ENCODE peak calls at places on chromosome 15, in seven cellular contexts. J, M, F, B, I, L and Q are unnamed samples.
A peak's percentile ranks its signal among the peaks of the same experiment; 100 is the strongest.

GRCh38 chr15:41990691-41991090 is 18.3 kb upstream of the EHD4 start:
- DNase-seq in J (no peak), M (no peak), F (no peak), B (no peak), I (no peak), L (no peak), Q (no peak)

GRCh38 chr15:39391230-39391629 is 189.6 kb upstream of the THBS1 start:
- DNase-seq in J (no peak), M (no peak), F (no peak), B (no peak), I (no peak), L (no peak), Q (peak; percentile 97)

GRCh38 chr15:58469432-58470353 is 37.9 kb downstream of the LIPC start:
- DNase-seq in J (peak; percentile 97), M (peak; percentile 69), F (peak; percentile 47), B (no peak), I (peak; percentile 97), L (peak; percentile 90), Q (peak; percentile 60)

GRCh38 chr15:51849866-51850265 is 20.4 kb downstream of the TMOD3 start:
- DNase-seq in J (no peak), M (no peak), F (no peak), B (no peak), I (no peak), L (no peak), Q (no peak)

GRCh38 chr15:100873029-100873677 is 6.5 kb upstream of the ALDH1A3 start:
- DNase-seq in J (peak; percentile 87), M (peak; percentile 88), F (peak; percentile 60), B (no peak), I (peak; percentile 84), L (peak; percentile 70), Q (peak; percentile 78)

GRCh38 chr15:47717036-47717611 is at the start of gene SEMA6D:
- DNase-seq in J (peak; percentile 85), M (peak; percentile 15), F (peak; percentile 85), B (peak; percentile 89), I (peak; percentile 61), L (peak; percentile 4), Q (peak; percentile 86)

GRCh38 chr15:27797765-27798164 is 301.4 kb downstream of the OCA2 start:
- DNase-seq in J (no peak), M (no peak), F (no peak), B (peak; percentile 43), I (no peak), L (no peak), Q (no peak)

GRCh38 chr15:73786518-73786917 is 33.4 kb upstream of the INSYN1 start:
- DNase-seq in J (no peak), M (no peak), F (peak; percentile 82), B (no peak), I (no peak), L (no peak), Q (no peak)

GRCh38 chr15:62474771-62475124 is 309.7 kb upstream of the C2CD4B start:
- DNase-seq in J (peak; percentile 34), M (no peak), F (no peak), B (no peak), I (no peak), L (no peak), Q (no peak)

GRCh38 chr15:60907233-60907947 is 321.7 kb downstream of the RORA start:
- DNase-seq in J (no peak), M (no peak), F (no peak), B (no peak), I (no peak), L (no peak), Q (no peak)

GRCh38 chr15:58854598-58854997 is 78.9 kb downstream of the SLTM start:
- DNase-seq in J (peak; percentile 12), M (no peak), F (no peak), B (no peak), I (no peak), L (no peak), Q (no peak)

GRCh38 chr15:97143847-97144711 is 813.6 kb downstream of the NR2F2 start:
- DNase-seq in J (no peak), M (no peak), F (no peak), B (no peak), I (no peak), L (no peak), Q (no peak)

GRCh38 chr15:95086543-95087252 is 855.3 kb downstream of the MCTP2 start:
- DNase-seq in J (peak; percentile 76), M (no peak), F (no peak), B (no peak), I (peak; percentile 69), L (no peak), Q (peak; percentile 20)

GRCh38 chr15:78390823-78391222 is 47.2 kb upstream of the IREB2 start:
- DNase-seq in J (no peak), M (no peak), F (no peak), B (no peak), I (no peak), L (no peak), Q (no peak)

GRCh38 chr15:75454471-75455418 is 3.3 kb upstream of the SIN3A start:
- DNase-seq in J (no peak), M (peak; percentile 71), F (peak; percentile 65), B (peak; percentile 87), I (peak; percentile 7), L (no peak), Q (peak; percentile 50)

GRCh38 chr15:87931584-87931983 is 325.0 kb downstream of the NTRK3 start:
- DNase-seq in J (no peak), M (no peak), F (no peak), B (no peak), I (no peak), L (no peak), Q (no peak)

GRCh38 chr15:42035362-42035761 is 14.5 kb upstream of the PLA2G4E start:
- DNase-seq in J (peak; percentile 11), M (no peak), F (peak; percentile 52), B (no peak), I (no peak), L (no peak), Q (peak; percentile 87)

GRCh38 chr15:52778457-52778856 is 11.7 kb downstream of the ONECUT1 start:
- DNase-seq in J (no peak), M (no peak), F (peak; percentile 72), B (no peak), I (no peak), L (no peak), Q (no peak)

GRCh38 chr15:81338422-81339007 is 14.6 kb upstream of the STARD5 start:
- DNase-seq in J (peak; percentile 92), M (no peak), F (no peak), B (peak; percentile 79), I (peak; percentile 83), L (no peak), Q (peak; percentile 77)

GRCh38 chr15:80698636-80699035 is 3.5 kb downstream of the ABHD17C start:
- DNase-seq in J (peak; percentile 42), M (no peak), F (no peak), B (no peak), I (peak; percentile 32), L (no peak), Q (no peak)

GRCh38 chr15:31082771-31083393 is 18.6 kb downstream of the TRPM1 start:
- DNase-seq in J (peak; percentile 51), M (no peak), F (no peak), B (no peak), I (no peak), L (no peak), Q (no peak)

GRCh38 chr15:69666921-69667811 is 214.5 kb downstream of the RPLP1 start:
- DNase-seq in J (no peak), M (no peak), F (no peak), B (no peak), I (no peak), L (no peak), Q (no peak)

GRCh38 chr15:70320077-70320830 is 222.5 kb upstream of the TLE3 start:
- DNase-seq in J (no peak), M (no peak), F (no peak), B (no peak), I (no peak), L (no peak), Q (no peak)

GRCh38 chr15:40379853-40380252 is 2.7 kb upstream of the KNSTRN start:
- DNase-seq in J (peak; percentile 99), M (peak; percentile 55), F (no peak), B (peak; percentile 81), I (peak; percentile 95), L (peak; percentile 41), Q (peak; percentile 95)

GRCh38 chr15:57500979-57501576 is 90.6 kb upstream of the MYZAP start:
- DNase-seq in J (no peak), M (no peak), F (no peak), B (no peak), I (peak; percentile 62), L (no peak), Q (peak; percentile 16)

GRCh38 chr15:40743921-40744809 is 10.9 kb downstream of the RMDN3 start:
- DNase-seq in J (peak; percentile 82), M (no peak), F (no peak), B (no peak), I (peak; percentile 68), L (no peak), Q (peak; percentile 83)

GRCh38 chr15:69206079-69206478 is 45.6 kb downstream of the GLCE start:
- DNase-seq in J (no peak), M (no peak), F (no peak), B (no peak), I (no peak), L (no peak), Q (no peak)

GRCh38 chr15:72341361-72341760 is 21.4 kb upstream of the CELF6 start:
- DNase-seq in J (no peak), M (no peak), F (peak; percentile 85), B (no peak), I (no peak), L (no peak), Q (no peak)
- TF ChIP-seq CTCF in J (peak; percentile 7), M (peak; percentile 16), F (peak; percentile 68), B (no peak), I (peak; percentile 56), L (peak; percentile 43), Q (no peak)

GRCh38 chr15:43440721-43441281 is 52.2 kb downstream of the TP53BP1 start:
- DNase-seq in J (peak; percentile 99), M (peak; percentile 76), F (peak; percentile 45), B (no peak), I (peak; percentile 93), L (peak; percentile 84), Q (peak; percentile 94)
- H3K27ac ChIP-seq in J (peak overlapping the region; percentile 83), M (peak overlapping the region; percentile 73), F (no peak overlapping the region), B (peak overlapping the region; percentile 75), I (peak overlapping the region; percentile 77), L (peak overlapping the region; percentile 51), Q (peak overlapping the region; percentile 86)

GRCh38 chr15:64426845-64427465 is 33.4 kb upstream of the ZNF609 start:
- DNase-seq in J (peak; percentile 54), M (no peak), F (no peak), B (no peak), I (no peak), L (peak; percentile 12), Q (no peak)
- TF ChIP-seq CTCF in J (peak; percentile 51), M (peak; percentile 64), F (peak; percentile 46), B (peak; percentile 15), I (peak; percentile 13), L (peak; percentile 46), Q (peak; percentile 41)

DNA sequence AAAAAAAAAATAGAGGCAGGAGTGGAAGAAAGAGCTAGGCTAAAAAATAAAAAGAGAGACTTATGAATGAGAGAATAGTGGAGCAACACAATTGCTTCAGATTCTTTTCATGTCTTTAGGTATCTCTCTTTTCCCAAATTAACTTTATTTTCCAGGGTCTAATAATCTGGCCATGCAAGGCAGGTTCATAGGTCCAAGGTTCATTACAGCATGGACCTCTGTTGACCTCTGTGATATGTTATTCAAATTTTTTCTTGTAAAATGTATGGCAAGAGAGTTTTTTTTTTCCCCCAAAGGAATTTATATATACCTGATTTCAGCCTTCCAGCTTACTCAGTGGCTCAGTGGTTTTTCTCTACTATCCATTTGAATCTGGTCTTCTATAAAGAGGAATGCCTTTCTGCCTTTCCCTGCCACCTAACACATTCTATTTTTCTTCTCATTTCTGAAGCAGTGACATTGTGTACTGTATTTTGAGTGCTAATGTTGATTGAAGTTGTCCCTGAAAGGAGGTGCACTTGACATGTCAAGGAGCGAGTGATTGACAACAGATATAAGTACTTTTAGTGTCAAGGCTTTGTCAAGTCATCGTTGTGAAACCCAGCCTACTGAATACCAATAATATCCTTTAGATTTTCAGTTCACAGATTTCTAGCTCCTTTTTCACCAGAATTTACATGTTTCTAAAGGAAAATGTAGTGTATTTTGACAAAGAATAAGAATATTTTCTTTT is 118.5 kb downstream of the MAP2K5 start:
- DNase-seq in J (no peak), M (no peak), F (no peak), B (no peak), I (no peak), L (no peak), Q (no peak)
- H3K27ac ChIP-seq in J (no peak overlapping the region), M (no peak overlapping the region), F (no peak overlapping the region), B (no peak overlapping the region), I (no peak overlapping the region), L (peak overlapping the region; percentile 25), Q (no peak overlapping the region)